ENCODE peak calls at places on chromosomes 3 and 15, in four cellular contexts. I, K, E and N are unnamed samples.

GRCh38 chr3:32292085-32292796 is 53.8 kb downstream of the CMTM8 start:
- DNase-seq in I (no peak), K (no peak), E (no peak), N (no peak)

GRCh38 chr15:43277231-43277823 is 10.6 kb upstream of the TGM5 start:
- DNase-seq in I (no peak), K (no peak), E (no peak), N (no peak)

GRCh38 chr3:179082416-179082815 is 10.8 kb upstream of the ZMAT3 start:
- DNase-seq in I (peak), K (peak), E (no peak), N (no peak)

GRCh38 chr3:52428151-52429005 is 16.5 kb downstream of the SEMA3G start:
- DNase-seq in I (peak), K (peak), E (peak), N (peak)

GRCh38 chr3:47515864-47516319 is 2.4 kb upstream of the ELP6 start:
- DNase-seq in I (no peak), K (no peak), E (no peak), N (no peak)

GRCh38 chr3:123076496-123077418 is 9.9 kb downstream of the PDIA5 start:
- DNase-seq in I (no peak), K (no peak), E (peak), N (no peak)

GRCh38 chr3:124386006-124386405 is 344.2 kb upstream of the UMPS start:
- DNase-seq in I (no peak), K (no peak), E (no peak), N (no peak)

GRCh38 chr3:129608087-129608935 is 1.8 kb upstream of the PLXND1 start:
- DNase-seq in I (peak), K (no peak), E (no peak), N (peak)

GRCh38 chr3:56980798-56981390 is 79.6 kb upstream of the SPATA12 start:
- DNase-seq in I (peak), K (peak), E (peak), N (peak)

GRCh38 chr3:45426161-45426560 is 37.8 kb downstream of the LARS2 start:
- DNase-seq in I (no peak), K (peak), E (peak), N (no peak)

GRCh38 chr15:89756897-89757296 is 5.8 kb upstream of the MESP1 start:
- DNase-seq in I (no peak), K (no peak), E (peak), N (no peak)

GRCh38 chr15:78739206-78739605 is 72.1 kb downstream of the ADAMTS7 start:
- DNase-seq in I (no peak), K (no peak), E (no peak), N (no peak)

GRCh38 chr3:152139651-152140050 is 129.1 kb upstream of the MBNL1 start:
- DNase-seq in I (no peak), K (no peak), E (no peak), N (no peak)

GRCh38 chr3:196501316-196502064 is 2.1 kb downstream of the RNF168 start:
- DNase-seq in I (peak), K (peak), E (peak), N (peak)

GRCh38 chr3:141797167-141797773 is 34.1 kb downstream of the GRK7 start:
- DNase-seq in I (peak), K (no peak), E (peak), N (peak)

GRCh38 chr15:77974098-77974414 is 103.5 kb downstream of the TBC1D2B start:
- DNase-seq in I (peak), K (no peak), E (peak), N (peak)

GRCh38 chr15:82031871-82032270 is 13.9 kb downstream of the MEX3B start:
- DNase-seq in I (no peak), K (no peak), E (no peak), N (no peak)

GRCh38 chr15:67422296-67422695 is 98.6 kb upstream of the C15orf61 start:
- DNase-seq in I (no peak), K (no peak), E (no peak), N (no peak)
- TF ChIP-seq CTCF in I (no peak), K (no peak), E (peak), N (peak)

DNA sequence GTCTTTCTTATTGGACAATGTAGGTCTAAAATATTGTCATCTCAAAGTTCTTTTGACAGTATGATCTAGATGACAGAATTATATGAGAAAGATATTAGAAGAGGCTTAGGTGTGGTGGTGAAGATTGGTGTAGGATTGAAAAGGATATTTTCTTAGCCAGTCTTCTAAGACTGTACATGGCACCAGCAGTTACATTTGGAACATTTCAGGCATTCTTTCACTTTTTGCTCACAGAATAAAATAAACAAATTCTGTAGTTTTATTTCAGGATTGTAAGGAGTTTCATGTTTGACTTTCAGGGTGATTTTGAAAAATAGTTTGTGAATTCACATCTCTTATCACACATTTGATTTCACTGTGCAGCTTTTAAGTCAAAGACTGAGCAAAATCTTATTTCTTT is 27.0 kb downstream of the DNAJC13 start:
- DNase-seq in I (no peak), K (no peak), E (no peak), N (peak)
- H3K4me3 ChIP-seq in I (no peak), K (no peak), E (no peak), N (no peak)

DNA sequence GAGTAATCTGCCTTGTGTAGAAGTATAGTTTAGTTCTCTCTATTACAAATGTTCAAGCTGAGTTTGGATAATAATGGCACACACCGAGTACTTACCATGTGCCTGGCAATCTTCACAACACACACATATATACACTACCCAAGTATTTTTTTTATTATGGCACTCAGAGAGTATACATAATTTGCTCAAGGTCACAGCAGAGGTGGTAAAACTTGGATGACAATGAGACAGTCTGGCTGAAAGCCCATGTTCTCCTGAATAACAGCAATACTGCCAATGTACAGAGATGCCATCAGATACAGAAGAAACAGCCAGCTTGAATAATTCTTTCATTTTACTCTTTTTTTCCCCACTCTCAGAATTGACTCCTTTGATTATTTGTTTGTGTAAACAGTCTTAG is 460.0 kb downstream of the CNTN6 start:
- DNase-seq in I (no peak), K (no peak), E (no peak), N (no peak)
- TF ChIP-seq CTCF in I (no peak), K (no peak), E (no peak), N (no peak)

GRCh38 chr15:91530951-91531582 is 322.4 kb upstream of the SLCO3A1 start:
- DNase-seq in I (no peak), K (peak), E (no peak), N (no peak)
- H3K4me3 ChIP-seq in I (no peak), K (no peak), E (no peak), N (no peak)

GRCh38 chr3:54999159-54999558 is 71.3 kb upstream of the LRTM1 start:
- DNase-seq in I (peak), K (peak), E (no peak), N (peak)
- TF ChIP-seq CTCF in I (peak), K (no peak), E (no peak), N (peak)

DNA sequence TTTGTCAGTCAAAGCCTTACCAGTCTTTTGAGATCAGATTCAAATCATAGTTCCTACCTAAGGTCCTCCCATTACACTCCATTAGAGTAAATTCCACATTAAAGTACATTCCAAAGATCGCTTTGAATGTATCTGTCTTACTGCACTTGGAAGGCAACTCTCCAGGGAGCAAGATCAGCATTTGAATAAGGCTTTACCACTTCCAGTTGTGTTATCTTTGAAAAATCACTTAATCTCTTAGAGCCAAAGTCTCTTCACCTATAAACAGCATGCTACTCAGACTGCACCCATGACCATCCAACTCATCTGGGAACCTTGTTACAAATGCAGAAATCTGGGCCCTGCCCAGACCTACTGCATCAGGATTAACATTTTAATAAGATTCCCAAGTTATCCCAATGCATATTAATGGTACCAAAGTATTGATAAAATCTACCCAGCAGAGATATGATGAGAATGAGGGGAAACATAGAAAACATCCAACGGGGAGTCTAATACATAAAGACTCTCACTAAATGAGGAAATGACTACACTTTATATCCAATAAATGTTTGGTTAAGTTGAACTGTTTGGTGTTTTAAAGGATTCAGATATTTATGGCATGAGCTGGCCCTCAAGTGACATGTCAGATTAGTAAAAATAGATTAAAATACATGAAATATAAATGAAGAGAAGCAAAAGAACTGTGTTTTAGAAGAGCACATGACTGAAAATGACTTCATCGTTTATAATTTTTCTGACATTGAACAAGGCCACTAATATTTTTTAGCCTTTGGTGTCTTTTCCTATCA is 75.9 kb downstream of the TNIK start:
- DNase-seq in I (no peak), K (no peak), E (no peak), N (peak)
- H3K4me3 ChIP-seq in I (no peak), K (no peak), E (no peak), N (no peak)

GRCh38 chr15:74635228-74635627 is 19.6 kb downstream of the CLK3 start:
- DNase-seq in I (peak), K (peak), E (peak), N (peak)

GRCh38 chr15:74631408-74631807 is 15.8 kb downstream of the CLK3 start:
- DNase-seq in I (no peak), K (no peak), E (no peak), N (no peak)

GRCh38 chr15:74631935-74632560 is 16.4 kb downstream of the CLK3 start:
- DNase-seq in I (peak), K (peak), E (peak), N (peak)

GRCh38 chr15:74632601-74633000 is 17.0 kb downstream of the CLK3 start:
- DNase-seq in I (no peak), K (no peak), E (no peak), N (no peak)

DNA sequence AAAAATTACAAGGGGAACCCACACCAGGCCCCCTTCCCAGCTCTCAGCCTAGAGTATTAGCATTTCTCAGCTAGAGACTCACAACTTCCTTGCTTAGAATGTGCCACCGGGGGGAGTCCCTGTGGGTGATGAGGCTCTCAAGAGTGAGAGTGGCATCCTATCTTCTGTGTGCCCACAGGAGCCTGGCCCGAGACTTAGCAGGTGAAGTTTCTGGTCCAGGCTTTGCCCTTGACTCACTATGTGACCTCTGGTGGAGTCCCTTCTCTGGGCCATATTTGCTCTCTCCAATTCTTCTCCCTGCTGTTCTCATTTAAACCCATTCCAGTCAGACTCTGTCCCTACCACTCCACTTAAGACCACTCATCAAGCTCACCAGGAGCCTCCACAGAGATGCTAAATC is 18.1 kb downstream of the CLK3 start:
- DNase-seq in I (no peak), K (no peak), E (no peak), N (no peak)
- TF ChIP-seq CTCF in I (no peak), K (no peak), E (no peak), N (no peak)

GRCh38 chr15:70853270-70853854 is 595 bp downstream of the LARP6 start:
- DNase-seq in I (peak), K (peak), E (peak), N (peak)

GRCh38 chr15:70854669-70854976 is 666 bp upstream of the LARP6 start:
- DNase-seq in I (peak), K (peak), E (no peak), N (peak)

GRCh38 chr15:70852501-70853269 is 1.3 kb downstream of the LARP6 start:
- DNase-seq in I (peak), K (peak), E (no peak), N (peak)

GRCh38 chr15:70855764-70856163 is 1.8 kb upstream of the LARP6 start:
- DNase-seq in I (no peak), K (no peak), E (no peak), N (no peak)

DNA sequence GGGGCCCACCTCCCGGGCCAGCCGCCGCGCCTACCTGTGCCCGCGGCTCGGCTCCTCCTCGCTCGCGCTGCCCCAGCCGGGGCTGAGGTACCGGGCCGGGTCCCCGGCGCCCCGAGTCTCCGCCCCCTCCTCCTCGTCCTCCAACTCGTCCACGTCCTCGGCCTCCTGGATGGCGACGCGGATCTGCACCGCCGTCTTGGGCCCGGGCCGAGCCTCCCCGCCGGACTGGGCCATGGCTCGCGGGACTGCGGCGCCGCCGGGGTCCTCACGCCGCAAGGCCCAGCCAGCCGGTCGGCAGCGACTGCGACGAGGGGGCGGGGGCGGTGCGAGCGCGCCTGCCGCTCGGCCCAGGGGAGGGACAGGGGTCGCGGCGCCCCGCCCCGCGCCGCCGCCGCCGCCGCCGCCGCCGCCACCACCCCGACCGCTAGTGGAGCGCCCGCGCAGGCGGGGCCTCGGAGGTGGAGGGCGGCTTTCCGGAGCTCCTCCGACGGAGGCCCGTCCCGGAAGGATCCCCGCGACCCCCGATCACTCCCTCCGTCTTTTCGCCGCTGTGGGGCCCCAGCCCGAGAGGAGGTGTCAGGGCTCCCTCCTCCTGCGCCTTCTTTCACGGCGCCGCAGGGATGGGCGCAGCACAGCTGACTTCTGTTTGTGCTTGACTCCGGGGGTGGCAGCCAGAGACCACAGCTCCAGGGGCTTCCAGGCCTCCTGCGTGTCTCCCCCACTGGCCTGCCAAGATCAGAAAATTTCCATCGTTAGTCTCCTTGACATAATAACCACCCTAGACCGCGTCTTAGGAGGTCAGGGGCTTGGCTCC is at the start of gene LARP6:
- DNase-seq in I (no peak), K (no peak), E (peak), N (peak)
- H3K4me3 ChIP-seq in I (peak), K (peak), E (peak), N (peak)